ENCODE peak calls at places on chromosomes 7 and 10, in six cellular contexts. G is IMR-90, J is mesenchymal stem cell, A is H1, W is mesendoderm, Z is neuronal stem cell. P is an unnamed sample.

GRCh38 chr10:14386202-14386593 is 55.5 kb upstream of the FRMD4A start:
- DNase-seq in G (peak; percentile 96), J (peak; percentile 90), A (peak; percentile 13), W (peak; percentile 78), Z (no peak), P (peak; percentile 94)

GRCh38 chr10:29949411-29950011 is 109.9 kb downstream of the JCAD start:
- DNase-seq in G (peak; percentile 98), J (peak; percentile 95), A (no peak), W (no peak), Z (no peak), P (peak; percentile 25)

GRCh38 chr7:5591547-5591899 is 167.9 kb upstream of the TNRC18 start:
- DNase-seq in G (peak; percentile 80), J (peak; percentile 84), A (no peak), W (peak; percentile 95), Z (peak; percentile 29), P (peak; percentile 84)

GRCh38 chr7:11155883-11156282 is 182.2 kb downstream of the PHF14 start:
- DNase-seq in G (peak; percentile 18), J (no peak), A (no peak), W (no peak), Z (no peak), P (no peak)

GRCh38 chr7:114539575-114539974 is 125.0 kb downstream of the FOXP2 start:
- DNase-seq in G (peak; percentile 35), J (peak; percentile 18), A (no peak), W (peak; percentile 28), Z (no peak), P (peak; percentile 32)

GRCh38 chr7:29987821-29988317 is 1.7 kb downstream of the SCRN1 start:
- DNase-seq in G (peak; percentile 88), J (peak; percentile 93), A (no peak), W (peak; percentile 91), Z (peak; percentile 31), P (peak; percentile 70)

GRCh38 chr7:112134039-112134438 is 72.2 kb downstream of the DOCK4 start:
- DNase-seq in G (no peak), J (no peak), A (no peak), W (peak; percentile 15), Z (no peak), P (no peak)

GRCh38 chr10:97764519-97764931 is 7.3 kb downstream of the SFRP5 start:
- DNase-seq in G (no peak), J (no peak), A (no peak), W (no peak), Z (no peak), P (no peak)

GRCh38 chr10:98433881-98434732 is 12.6 kb downstream of the HPS1 start:
- DNase-seq in G (peak; percentile 84), J (peak; percentile 49), A (no peak), W (no peak), Z (no peak), P (peak; percentile 90)

GRCh38 chr7:3120513-3120912 is 76.8 kb upstream of the CARD11 start:
- DNase-seq in G (no peak), J (no peak), A (no peak), W (no peak), Z (no peak), P (no peak)

GRCh38 chr7:68434857-68435256 is 1163.4 kb upstream of the AUTS2 start:
- DNase-seq in G (no peak), J (no peak), A (no peak), W (no peak), Z (no peak), P (no peak)

GRCh38 chr10:114749014-114749413 is 72.6 kb upstream of the FHIP2A start:
- DNase-seq in G (no peak), J (peak; percentile 33), A (no peak), W (no peak), Z (no peak), P (no peak)

GRCh38 chr10:98376485-98376884 is 38.5 kb downstream of the PYROXD2 start:
- DNase-seq in G (peak; percentile 69), J (no peak), A (no peak), W (no peak), Z (no peak), P (no peak)

GRCh38 chr10:124745678-124746077 is 1.5 kb upstream of the FAM53B start:
- DNase-seq in G (peak; percentile 72), J (peak; percentile 75), A (no peak), W (peak; percentile 71), Z (no peak), P (peak; percentile 99)

GRCh38 chr7:135076882-135077281 is 71.0 kb upstream of the TMEM140 start:
- DNase-seq in G (no peak), J (no peak), A (no peak), W (no peak), Z (no peak), P (no peak)

GRCh38 chr7:36881206-36881605 is 156.9 kb upstream of the AOAH start:
- DNase-seq in G (no peak), J (no peak), A (no peak), W (no peak), Z (no peak), P (no peak)

GRCh38 chr7:108525327-108525984 is 479 bp downstream of the PNPLA8 start:
- DNase-seq in G (peak; percentile 82), J (peak; percentile 85), A (peak; percentile 69), W (peak; percentile 93), Z (no peak), P (peak; percentile 89)

GRCh38 chr10:52451817-52452216 is 137.7 kb downstream of the DKK1 start:
- DNase-seq in G (peak; percentile 76), J (peak; percentile 22), A (no peak), W (no peak), Z (no peak), P (no peak)

GRCh38 chr10:55441777-55442176 is 640.7 kb upstream of the PCDH15 start:
- DNase-seq in G (no peak), J (no peak), A (no peak), W (no peak), Z (no peak), P (no peak)

GRCh38 chr10:10804998-10805737 is 212.5 kb upstream of the CELF2 start:
- DNase-seq in G (peak; percentile 77), J (no peak), A (no peak), W (peak; percentile 69), Z (no peak), P (no peak)

GRCh38 chr7:135486258-135486657 is 23.6 kb downstream of the CNOT4 start:
- DNase-seq in G (peak; percentile 33), J (no peak), A (no peak), W (no peak), Z (no peak), P (peak; percentile 59)

GRCh38 chr10:35409094-35409582 is 72.8 kb downstream of the CCNY start:
- DNase-seq in G (peak; percentile 90), J (peak; percentile 90), A (no peak), W (no peak), Z (no peak), P (no peak)

GRCh38 chr7:106560482-106560881 is 100.5 kb downstream of the CCDC71L start:
- DNase-seq in G (no peak), J (no peak), A (no peak), W (no peak), Z (no peak), P (no peak)

GRCh38 chr7:11551470-11551869 is 280.5 kb downstream of the THSD7A start:
- DNase-seq in G (no peak), J (no peak), A (no peak), W (no peak), Z (no peak), P (no peak)

GRCh38 chr7:19122018-19122588 is 4.7 kb upstream of the TWIST1 start:
- DNase-seq in G (peak; percentile 72), J (peak; percentile 67), A (no peak), W (peak; percentile 71), Z (no peak), P (no peak)

GRCh38 chr7:98213296-98213873 is 2.1 kb downstream of the BHLHA15 start:
- DNase-seq in G (no peak), J (no peak), A (no peak), W (no peak), Z (no peak), P (no peak)

GRCh38 chr10:21494221-21495001 is 31.1 kb downstream of the SKIDA1 start:
- DNase-seq in G (no peak), J (peak; percentile 41), A (no peak), W (peak; percentile 65), Z (no peak), P (no peak)

GRCh38 chr10:8852546-8852945 is 798.1 kb downstream of the GATA3 start:
- DNase-seq in G (no peak), J (no peak), A (no peak), W (no peak), Z (no peak), P (no peak)

DNA sequence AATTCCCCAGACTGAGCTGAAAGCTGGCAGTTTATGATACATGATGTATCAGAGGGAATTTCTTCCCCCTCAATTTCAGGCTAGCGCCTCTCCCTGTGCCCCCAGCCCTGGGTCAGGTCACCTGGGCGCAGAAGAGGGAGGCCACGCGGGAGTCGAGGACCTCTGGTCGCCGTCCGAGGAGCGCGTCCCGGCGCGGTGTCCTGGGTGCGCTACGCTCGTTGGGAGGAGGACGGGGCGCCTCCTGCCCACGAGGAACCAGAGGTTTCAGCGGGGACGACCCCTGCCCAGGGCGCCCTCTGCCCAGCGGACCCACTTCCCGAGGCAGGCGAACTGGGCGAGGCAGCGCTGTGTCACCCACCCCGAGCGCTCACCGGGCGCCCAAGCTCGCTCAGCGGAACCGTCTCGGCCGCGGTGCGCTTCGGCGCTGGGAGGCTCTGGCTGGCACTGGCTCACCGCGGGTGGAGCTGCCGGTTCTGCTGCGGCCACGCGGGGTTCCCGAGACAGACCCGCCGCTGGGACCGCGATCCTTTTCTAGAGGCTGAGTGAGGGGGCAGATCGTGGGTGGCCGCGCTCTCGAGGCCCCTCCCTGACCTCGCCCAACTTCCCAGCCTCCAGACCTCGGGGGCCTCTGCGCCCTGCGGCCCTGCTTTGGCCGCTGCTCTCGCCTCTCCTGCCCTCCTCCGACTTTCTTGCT is at the start of gene FAM237B:
- DNase-seq in G (no peak), J (peak; percentile 5), A (no peak), W (peak; percentile 21), Z (peak; percentile 39), P (no peak)
- H3K4me3 ChIP-seq in G (no peak within 1 kb of the TSS), J (peak within 1 kb of the TSS; percentile 44), A (peak within 1 kb of the TSS; percentile 63), W (peak within 1 kb of the TSS; percentile 22), Z (peak within 1 kb of the TSS; percentile 79), P (peak within 1 kb of the TSS; percentile 3)

GRCh38 chr7:92813390-92814024 is 22.9 kb downstream of the CDK6 start:
- DNase-seq in G (peak; percentile 57), J (peak; percentile 48), A (no peak), W (no peak), Z (no peak), P (no peak)
- H2BK120ac ChIP-seq in G (peak overlapping the region; percentile 30), J (no peak overlapping the region), A (no peak overlapping the region), W (no peak overlapping the region), Z (no peak overlapping the region), P (no peak overlapping the region)

GRCh38 chr7:4270941-4271715 is 411.0 kb upstream of the FOXK1 start:
- DNase-seq in G (no peak), J (no peak), A (no peak), W (peak; percentile 32), Z (no peak), P (peak; percentile 5)
- H3K36me3 ChIP-seq in G (no peaks in the 10 kb centered on the region), J (peaks cover 14% of the 10 kb centered on the region), A (no peaks in the 10 kb centered on the region), W (no peaks in the 10 kb centered on the region), Z (no peaks in the 10 kb centered on the region), P (peaks cover 6% of the 10 kb centered on the region)

GRCh38 chr7:157688439-157689268 is 351.9 kb downstream of the DNAJB6 start:
- DNase-seq in G (no peak), J (no peak), A (no peak), W (peak; percentile 83), Z (peak; percentile 48), P (no peak)
- H3K4me3 ChIP-seq in G (no peak overlapping the region), J (no peak overlapping the region), A (peak overlapping the region; percentile 62), W (no peak overlapping the region), Z (peak overlapping the region; percentile 98), P (no peak overlapping the region)

P was measured in trophoblast cell.